ENCODE peak calls at places on chromosomes 2 and 18, in five cellular contexts. W, J, I, C and R are unnamed samples.

GRCh38 chr2:96157649-96158553 is 12.7 kb upstream of the DUSP2 start:
- DNase-seq in C (no peak), W (no peak), I (no peak), J (no peak), R (no peak)

GRCh38 chr2:58107803-58108710 is 61.5 kb downstream of the VRK2 start:
- DNase-seq in J (peak; percentile 98), C (peak; percentile 91), I (peak; percentile 96), W (peak; percentile 76), R (no peak)

GRCh38 chr18:8508320-8508719 is 100.9 kb upstream of the RAB12 start:
- DNase-seq in J (peak; percentile 21), W (no peak), C (no peak), I (no peak), R (no peak)

GRCh38 chr2:128445533-128445900 is 126.8 kb upstream of the HS6ST1 start:
- DNase-seq in W (no peak), J (no peak), C (no peak), I (no peak), R (no peak)

GRCh38 chr2:236939751-236940229 is 145.9 kb upstream of the COPS8 start:
- DNase-seq in C (no peak), W (no peak), I (no peak), J (no peak), R (no peak)

GRCh38 chr2:19649785-19650380 is 251.9 kb downstream of the TTC32 start:
- DNase-seq in J (peak; percentile 100), C (peak; percentile 97), I (peak; percentile 73), W (peak; percentile 98), R (no peak)

GRCh38 chr2:136118819-136119716 is 1.1 kb upstream of the CXCR4 start:
- DNase-seq in C (no peak), I (no peak), J (no peak), W (no peak), R (peak; percentile 73)

GRCh38 chr2:135074216-135074615 is 22.1 kb downstream of the RAB3GAP1 start:
- DNase-seq in I (no peak), J (peak; percentile 66), C (no peak), W (no peak), R (no peak)

GRCh38 chr2:173048901-173049661 is 26.6 kb upstream of the MAP3K20 start:
- DNase-seq in C (peak; percentile 98), I (peak; percentile 97), W (peak; percentile 98), J (peak; percentile 97), R (no peak)

GRCh38 chr2:45890819-45891218 is 239.3 kb downstream of the PRKCE start:
- DNase-seq in I (no peak), C (no peak), W (no peak), J (no peak), R (no peak)

GRCh38 chr2:191366199-191366598 is 121.0 kb downstream of the MYO1B start:
- DNase-seq in C (peak; percentile 81), J (no peak), W (peak; percentile 75), I (no peak), R (no peak)

GRCh38 chr2:230956827-230957755 is 32.0 kb upstream of the GPR55 start:
- DNase-seq in I (peak; percentile 60), J (peak; percentile 66), W (peak; percentile 54), C (peak; percentile 13), R (no peak)

GRCh38 chr2:20217041-20217970 is 7.6 kb downstream of the SDC1 start:
- DNase-seq in I (no peak), J (peak; percentile 98), C (no peak), W (peak; percentile 17), R (no peak)

GRCh38 chr2:121776361-121776760 is 20.9 kb downstream of the TSN start:
- DNase-seq in J (peak; percentile 22), C (no peak), I (no peak), W (no peak), R (no peak)

GRCh38 chr2:218357194-218358177 is 829 bp downstream of the CATIP start:
- DNase-seq in C (no peak), J (no peak), W (no peak), I (peak; percentile 40), R (no peak)

GRCh38 chr2:59680863-59681262 is 872.6 kb downstream of the BCL11A start:
- DNase-seq in I (no peak), C (no peak), W (peak; percentile 12), J (no peak), R (no peak)

GRCh38 chr2:218418717-218419458 is at the start of gene VIL1:
- DNase-seq in J (no peak), C (no peak), W (no peak), I (no peak), R (no peak)

GRCh38 chr2:158726906-158727592 is 68.1 kb upstream of the DAPL1 start:
- DNase-seq in C (no peak), W (no peak), I (no peak), J (no peak), R (no peak)

GRCh38 chr2:127220807-127221527 is 868 bp upstream of the CYP27C1 start:
- DNase-seq in W (no peak), J (no peak), I (no peak), C (no peak), R (no peak)

GRCh38 chr18:13443546-13443945 is 225.0 kb downstream of the LDLRAD4 start:
- DNase-seq in J (no peak), W (no peak), I (no peak), C (no peak), R (no peak)

GRCh38 chr2:31138037-31138962 is at the start of gene GALNT14:
- DNase-seq in C (peak; percentile 3), I (peak; percentile 85), W (peak; percentile 9), J (peak; percentile 79), R (no peak)

GRCh38 chr2:200577000-200577399 is 8.8 kb upstream of the AOX1 start:
- DNase-seq in C (no peak), J (no peak), W (no peak), I (no peak), R (no peak)

GRCh38 chr2:80086831-80087230 is 217.7 kb downstream of the LRRTM1 start:
- DNase-seq in W (peak; percentile 40), C (peak; percentile 90), I (no peak), J (peak; percentile 4), R (no peak)

GRCh38 chr2:215405722-215406581 is 29.9 kb downstream of the FN1 start:
- DNase-seq in W (no peak), C (no peak), I (no peak), J (no peak), R (no peak)

GRCh38 chr2:106099691-106100090 is 94.4 kb downstream of the UXS1 start:
- DNase-seq in I (no peak), J (no peak), C (no peak), W (no peak), R (no peak)

GRCh38 chr2:69770193-69770702 is 28.3 kb downstream of the ANXA4 start:
- DNase-seq in J (peak; percentile 86), C (peak; percentile 84), I (peak; percentile 77), W (peak; percentile 85), R (peak; percentile 44)

GRCh38 chr2:179104736-179105135 is 54.8 kb upstream of the CCDC141 start:
- DNase-seq in J (peak; percentile 68), W (peak; percentile 72), I (peak; percentile 62), C (peak; percentile 42), R (no peak)

GRCh38 chr2:8229546-8229986 is 452.3 kb upstream of the ID2 start:
- DNase-seq in I (peak; percentile 14), J (no peak), C (peak; percentile 10), W (peak; percentile 86), R (peak; percentile 31)

GRCh38 chr2:50358586-50358985 is 673.3 kb downstream of the NRXN1 start:
- DNase-seq in I (no peak), J (no peak), W (no peak), C (no peak), R (no peak)

GRCh38 chr18:24910217-24910616 is 441.7 kb downstream of the ZNF521 start:
- DNase-seq in C (no peak), J (no peak), I (no peak), W (no peak), R (no peak)

DNA sequence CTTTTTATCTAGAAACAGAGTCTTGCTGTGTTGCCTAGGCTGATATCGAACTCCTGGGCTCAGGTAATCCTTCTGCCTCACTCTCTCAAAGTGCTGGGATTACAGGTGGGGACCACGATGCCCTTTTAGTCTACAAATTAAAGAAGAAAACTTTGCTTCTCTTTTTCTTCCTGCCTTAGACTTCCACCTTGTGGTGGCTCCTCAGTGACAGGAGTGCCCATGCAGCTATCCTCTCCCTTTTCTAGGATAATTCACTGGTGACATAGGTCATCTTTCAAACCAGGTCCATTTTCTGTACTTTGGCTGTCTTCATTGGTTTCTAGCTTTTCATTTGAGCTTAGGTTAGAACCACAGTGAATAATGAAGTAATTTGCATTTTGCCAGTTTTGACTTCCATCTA is 13.6 kb downstream of the DCAF17 start:
- DNase-seq in W (no peak), I (no peak), C (no peak), J (no peak), R (no peak)
- TF ChIP-seq CTCF in W (peak; percentile 14), I (no peak), C (peak; percentile 33), J (peak; percentile 15), R (no peak)

GRCh38 chr2:157698430-157698829 is 69.8 kb upstream of the ACVR1C start:
- DNase-seq in W (peak; percentile 50), I (no peak), J (no peak), C (no peak), R (no peak)
- TF ChIP-seq CTCF in W (no peak), I (no peak), J (no peak), C (no peak), R (no peak)

DNA sequence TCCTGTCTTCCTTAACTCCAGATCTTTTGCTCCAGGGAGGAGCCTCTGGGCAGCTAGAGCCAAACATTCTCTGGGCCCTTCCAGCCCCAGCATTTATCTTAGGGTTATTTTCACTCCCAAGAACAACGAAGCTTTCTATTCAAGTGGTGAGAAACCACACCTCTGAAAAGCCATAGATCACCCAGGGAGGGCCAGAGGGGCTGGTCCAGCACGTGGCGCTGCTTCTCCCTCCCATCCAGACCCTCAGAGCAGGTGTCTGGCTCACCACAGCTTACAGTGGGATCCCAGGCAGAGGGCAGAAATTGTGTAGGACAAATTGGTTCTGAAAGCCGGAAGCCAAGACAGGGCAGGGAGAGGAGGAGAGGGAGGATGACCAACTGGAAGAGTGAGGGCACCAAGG is 74.0 kb upstream of the PKDCC start:
- DNase-seq in C (no peak), J (no peak), I (no peak), W (no peak), R (no peak)
- TF ChIP-seq CTCF in C (no peak), J (no peak), I (no peak), W (no peak), R (no peak)

GRCh38 chr2:16219292-16219975 is 279.1 kb downstream of the MYCN start:
- DNase-seq in J (no peak), W (no peak), C (no peak), I (no peak), R (no peak)

GRCh38 chr2:16216555-16216938 is 276.2 kb downstream of the MYCN start:
- DNase-seq in J (no peak), C (no peak), I (no peak), W (no peak), R (no peak)

GRCh38 chr2:16217271-16217670 is 276.9 kb downstream of the MYCN start:
- DNase-seq in W (no peak), I (no peak), C (no peak), J (no peak), R (no peak)

GRCh38 chr2:16218161-16218560 is 277.8 kb downstream of the MYCN start:
- DNase-seq in C (no peak), I (no peak), W (no peak), J (no peak), R (no peak)

DNA sequence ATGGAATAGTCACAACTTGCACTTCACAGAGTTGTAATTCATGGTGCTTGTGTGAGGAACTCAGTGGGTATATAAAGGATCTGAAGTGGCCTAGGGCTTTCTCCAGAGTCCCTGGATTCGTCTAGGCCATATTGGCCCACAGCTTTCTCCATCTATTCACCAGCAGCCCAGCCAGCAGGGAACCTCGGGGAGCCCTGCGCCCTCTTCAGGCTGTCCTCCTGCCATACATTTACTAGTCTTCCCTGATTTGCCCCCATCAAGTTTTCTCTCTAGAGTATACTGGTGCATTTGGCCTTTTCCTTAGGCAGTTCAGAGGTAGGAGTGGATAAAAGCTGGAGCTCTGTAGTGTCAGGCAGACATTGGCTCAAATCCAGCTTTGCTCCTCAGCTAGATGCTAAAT is 278.3 kb downstream of the MYCN start:
- DNase-seq in W (no peak), I (peak; percentile 29), C (no peak), J (no peak), R (no peak)
- TF ChIP-seq CTCF in W (no peak), I (peak; percentile 34), C (no peak), J (peak; percentile 1), R (no peak)